ENCODE peak calls at places on chromosomes 4 and X, in four cellular contexts. J, S, Y and A are unnamed samples.
A peak's percentile ranks its signal among the peaks of the same experiment; 100 is the strongest.

GRCh38 chr4:7159923-7160322 is 32.4 kb upstream of the SORCS2 start:
- DNase-seq in J (no peak), S (no peak), Y (no peak), A (no peak)

GRCh38 chrX:17535229-17535628 is 160.2 kb downstream of the NHS start:
- DNase-seq in S (peak; percentile 28), J (no peak), Y (peak; percentile 30), A (no peak)

GRCh38 chr4:48290146-48290772 is 20.6 kb upstream of the TEC start:
- DNase-seq in J (no peak), Y (peak; percentile 49), S (no peak), A (no peak)

GRCh38 chr4:54924891-54925290 is 200.5 kb downstream of the KDR start:
- DNase-seq in S (no peak), Y (no peak), J (no peak), A (no peak)

GRCh38 chr4:100288811-100289529 is 98.7 kb upstream of the DDIT4L start:
- DNase-seq in Y (no peak), S (no peak), J (no peak), A (no peak)

GRCh38 chr4:74410272-74410671 is 34.7 kb upstream of the AREG start:
- DNase-seq in S (no peak), Y (no peak), J (no peak), A (no peak)

GRCh38 chrX:42392846-42393245 is 385.1 kb downstream of the PPP1R2C start:
- DNase-seq in S (no peak), Y (no peak), J (no peak), A (no peak)

GRCh38 chrX:23390979-23391378 is 56.3 kb downstream of the PTCHD1 start:
- DNase-seq in S (no peak), J (no peak), Y (no peak), A (no peak)

GRCh38 chrX:78092296-78092695 is 11.8 kb upstream of the PGK1 start:
- DNase-seq in Y (no peak), S (no peak), J (no peak), A (no peak)

DNA sequence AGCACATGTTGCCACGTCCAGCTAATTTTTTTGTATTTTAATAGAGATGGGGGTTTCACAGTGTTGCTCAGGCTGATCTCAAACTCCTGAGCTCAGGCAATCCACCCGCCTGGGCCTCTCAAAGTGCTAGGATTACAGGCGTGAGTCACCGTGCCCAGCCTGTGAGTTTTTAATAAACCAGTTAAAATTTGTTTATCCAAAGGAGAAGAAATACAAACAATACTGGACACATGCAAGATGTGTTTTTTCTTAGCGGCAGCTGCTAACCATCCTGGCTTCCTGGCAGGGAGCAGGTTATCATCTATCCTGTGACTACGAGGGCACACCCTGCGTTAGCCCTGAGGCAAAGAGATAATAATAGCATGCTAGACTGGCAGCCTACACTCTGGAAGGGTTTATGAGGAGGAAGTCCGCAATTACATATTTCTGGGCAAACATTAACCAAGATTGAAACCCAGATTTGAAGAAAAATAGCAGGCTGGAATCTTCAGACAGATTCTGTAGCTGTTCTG is 191.4 kb downstream of the SPRY1 start:
- DNase-seq in Y (peak; percentile 52), J (no peak), S (peak; percentile 43), A (no peak)
- TF ChIP-seq POLR2AphosphoS5 in Y (no peak), J (no peak), S (peak; percentile 75), A (no peak)

DNA sequence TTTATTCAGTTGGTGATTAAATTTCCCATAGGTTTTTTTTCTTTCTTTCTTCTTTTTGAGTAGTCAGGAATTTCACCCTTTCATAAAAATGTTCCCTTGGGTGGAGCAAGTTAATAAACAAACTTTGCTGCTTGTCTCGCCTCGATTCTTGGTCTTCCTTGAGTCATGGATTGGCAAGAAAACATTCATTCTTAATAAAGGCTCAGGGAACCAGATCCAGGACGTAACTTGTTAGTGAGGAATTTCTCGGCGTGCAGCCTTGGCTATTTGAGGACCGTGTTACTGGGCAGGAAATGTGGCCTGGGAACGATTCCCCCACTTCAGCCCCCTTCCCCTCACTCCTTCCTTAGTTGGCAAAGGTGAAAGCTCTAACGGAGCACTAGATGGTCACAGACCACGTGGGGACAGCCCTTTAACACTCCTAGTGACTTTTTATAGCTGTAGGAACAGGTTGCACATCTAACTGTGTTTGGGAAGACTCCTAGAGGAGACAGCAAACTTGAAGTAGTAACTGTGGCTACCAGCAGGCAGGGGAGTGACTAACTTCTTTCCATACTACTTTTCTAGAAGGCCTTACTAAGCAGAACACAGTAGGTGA is 106.8 kb downstream of the UCHL1 start:
- DNase-seq in Y (no peak), S (no peak), J (no peak), A (no peak)
- H3K4me1 ChIP-seq in Y (peaks cover 37% of the 10 kb centered on the region), S (peaks cover 25% of the 10 kb centered on the region), J (peaks cover 58% of the 10 kb centered on the region), A (no peaks in the 10 kb centered on the region)

GRCh38 chrX:48497871-48498270 is 10.9 kb upstream of the PORCN start:
- DNase-seq in Y (no peak), J (no peak), S (no peak), A (no peak)
- TF ChIP-seq CTCF in Y (no peak), J (no peak), S (no peak), A (no peak)

DNA sequence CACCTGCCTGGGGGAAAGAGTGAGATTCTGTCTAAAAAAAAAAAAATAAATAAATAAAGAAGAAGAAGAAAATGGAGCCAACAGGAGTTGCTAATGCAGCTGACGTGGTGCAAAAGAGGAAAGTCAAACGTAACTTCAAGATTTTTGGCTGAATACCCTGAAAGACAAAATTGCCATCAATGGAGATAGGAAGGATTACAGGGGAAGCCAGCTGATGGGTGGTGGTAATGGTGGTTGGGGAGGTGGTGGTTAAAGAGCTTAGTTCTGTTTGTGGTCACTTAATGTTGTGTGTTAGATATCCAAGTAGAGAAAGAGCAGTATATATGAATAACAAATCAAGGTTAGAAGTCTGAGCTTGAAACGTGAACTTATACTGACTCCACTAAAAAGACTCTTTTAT is 225.4 kb downstream of the ARHGAP24 start:
- DNase-seq in Y (no peak), J (no peak), S (no peak), A (no peak)
- TF ChIP-seq POLR2AphosphoS5 in Y (no peak), J (no peak), S (no peak), A (no peak)

GRCh38 chr4:30920043-30920442 is 199.9 kb downstream of the PCDH7 start:
- DNase-seq in J (no peak), Y (no peak), S (no peak), A (no peak)
- H3K4me1 ChIP-seq in J (no peaks in the 10 kb centered on the region), Y (no peaks in the 10 kb centered on the region), S (no peaks in the 10 kb centered on the region), A (no peaks in the 10 kb centered on the region)

GRCh38 chrX:66064261-66064660 is 24.4 kb upstream of the VSIG4 start:
- DNase-seq in Y (no peak), S (no peak), J (no peak), A (no peak)
- TF ChIP-seq CTCF in Y (no peak), S (no peak), J (no peak), A (no peak)

GRCh38 chrX:2608638-2609430 is 82.3 kb upstream of the CD99 start:
- DNase-seq in Y (peak; percentile 86), J (peak; percentile 95), S (peak; percentile 89), A (peak; percentile 91)
- TF ChIP-seq POLR2AphosphoS5 in Y (no peak), J (peak; percentile 46), S (peak; percentile 62), A (no peak)

GRCh38 chrX:1147641-1148515 is 64.6 kb downstream of the CRLF2 start:
- DNase-seq in J (peak; percentile 64), Y (no peak), S (no peak), A (peak; percentile 51)
- H3K4me1 ChIP-seq in J (no peaks in the 10 kb centered on the region), Y (no peaks in the 10 kb centered on the region), S (no peaks in the 10 kb centered on the region), A (no peaks in the 10 kb centered on the region)